ENCODE peak calls at places on chromosomes 12 and 14, in eight cellular contexts. F is HTR-8/SVneo; G is activated naive CD4-positive, alpha-beta T cell treated with anti-CD3 and anti-CD28 coated beads, Interleukin-2, amount 50 U/mL, for 72 hours; I is lung microvascular endothelial cell; Z is NCI-H2029 treated with DMSO at 0.1 percent for 48 hours; M is RPMI8226; B is effector CD4-positive, alpha-beta T cell; T is activated effector memory CD4-positive, alpha-beta T cell treated with Interleukin-2 at 50 U/mL for 16 hours. V is an unnamed sample.

GRCh38 chr12:23857201-23857600 is 92.3 kb downstream of the SOX5 start:
- DNase-seq in F (no peak), G (no peak), I (no peak), Z (no peak), M (no peak), B (no peak), T (no peak), V (no peak)

GRCh38 chr12:28424965-28425364 is 234.7 kb downstream of the CCDC91 start:
- DNase-seq in F (no peak), G (no peak), I (peak), Z (no peak), M (no peak), B (no peak), T (no peak), V (no peak)

GRCh38 chr12:29561736-29562135 is 64.2 kb upstream of the OVCH1 start:
- DNase-seq in F (no peak), G (no peak), I (no peak), Z (no peak), M (no peak), B (no peak), T (no peak), V (no peak)

GRCh38 chr12:4243098-4243795 is 30.3 kb upstream of the CCND2 start:
- DNase-seq in F (no peak), G (no peak), I (no peak), Z (no peak), M (no peak), B (no peak), T (no peak), V (no peak)

GRCh38 chr12:130761537-130762318 is 45.6 kb upstream of the RIMBP2 start:
- DNase-seq in F (peak), G (peak), I (peak), Z (no peak), M (peak), B (peak), T (peak), V (no peak)

GRCh38 chr12:75556306-75556899 is 45.0 kb upstream of the KRR1 start:
- DNase-seq in F (no peak), G (no peak), I (peak), Z (no peak), M (no peak), B (no peak), T (no peak), V (no peak)

GRCh38 chr12:67666605-67667004 is 18.1 kb downstream of the DYRK2 start:
- DNase-seq in F (no peak), G (no peak), I (no peak), Z (no peak), M (no peak), B (no peak), T (no peak), V (no peak)

GRCh38 chr12:112842441-112842840 is 50.9 kb downstream of the RPH3A start:
- DNase-seq in F (no peak), G (no peak), I (no peak), Z (no peak), M (no peak), B (no peak), T (no peak), V (no peak)

GRCh38 chr12:103768467-103769123 is 72.4 kb downstream of the NT5DC3 start:
- DNase-seq in F (no peak), G (no peak), I (no peak), Z (no peak), M (no peak), B (no peak), T (no peak), V (no peak)

GRCh38 chr12:113935459-113935858 is 30.7 kb downstream of the RBM19 start:
- DNase-seq in F (no peak), G (no peak), I (no peak), Z (no peak), M (no peak), B (no peak), T (no peak), V (no peak)

GRCh38 chr12:26746315-26746714 is 86.7 kb downstream of the ITPR2 start:
- DNase-seq in F (peak), G (no peak), I (no peak), Z (no peak), M (no peak), B (no peak), T (no peak), V (no peak)

GRCh38 chr12:75820848-75821578 is 210.6 kb downstream of the PHLDA1 start:
- DNase-seq in F (no peak), G (no peak), I (no peak), Z (no peak), M (no peak), B (no peak), T (no peak), V (no peak)

GRCh38 chr12:28083816-28084678 is 106.2 kb upstream of the CCDC91 start:
- DNase-seq in F (no peak), G (no peak), I (no peak), Z (no peak), M (no peak), B (no peak), T (no peak), V (no peak)

GRCh38 chr12:62164036-62164435 is 96.2 kb upstream of the USP15 start:
- DNase-seq in F (no peak), G (no peak), I (no peak), Z (no peak), M (no peak), B (no peak), T (no peak), V (no peak)

GRCh38 chr12:128381537-128381936 is 114.6 kb downstream of the TMEM132C start:
- DNase-seq in F (no peak), G (no peak), I (no peak), Z (no peak), M (no peak), B (no peak), T (no peak), V (no peak)

GRCh38 chr14:73235531-73236155 is 1.7 kb upstream of the PAPLN start:
- DNase-seq in F (no peak), G (no peak), I (no peak), Z (no peak), M (no peak), B (no peak), T (no peak), V (no peak)

GRCh38 chr12:108561852-108562347 is 496 bp upstream of the ISCU start:
- DNase-seq in F (no peak), G (peak), I (no peak), Z (peak), M (no peak), B (peak), T (no peak), V (no peak)

GRCh38 chr12:14693116-14693515 is 3.3 kb downstream of the GUCY2C start:
- DNase-seq in F (no peak), G (no peak), I (no peak), Z (no peak), M (no peak), B (no peak), T (no peak), V (no peak)

GRCh38 chr12:68461645-68462044 is 129.5 kb upstream of the MDM1 start:
- DNase-seq in F (no peak), G (no peak), I (no peak), Z (no peak), M (no peak), B (no peak), T (no peak), V (no peak)

GRCh38 chr12:44379827-44380226 is 496.3 kb downstream of the NELL2 start:
- DNase-seq in F (no peak), G (no peak), I (no peak), Z (no peak), M (no peak), B (no peak), T (no peak), V (no peak)

GRCh38 chr12:113798552-113798951 is 167.6 kb downstream of the RBM19 start:
- DNase-seq in F (no peak), G (no peak), I (no peak), Z (no peak), M (no peak), B (no peak), T (no peak), V (no peak)

GRCh38 chr14:69955855-69956567 is 76.8 kb downstream of the SMOC1 start:
- DNase-seq in F (no peak), G (no peak), I (no peak), Z (no peak), M (no peak), B (no peak), T (no peak), V (no peak)

GRCh38 chr14:89504602-89505320 is 87.7 kb upstream of the FOXN3 start:
- DNase-seq in F (no peak), G (no peak), I (no peak), Z (no peak), M (no peak), B (no peak), T (no peak), V (no peak)

GRCh38 chr14:72638021-72638420 is 255.9 kb downstream of the DPF3 start:
- DNase-seq in F (peak), G (no peak), I (peak), Z (no peak), M (no peak), B (no peak), T (no peak), V (no peak)

GRCh38 chr12:26845984-26846383 is 13.0 kb upstream of the ITPR2 start:
- DNase-seq in F (no peak), G (no peak), I (no peak), Z (no peak), M (no peak), B (no peak), T (no peak), V (no peak)

GRCh38 chr12:109436181-109436546 is 40.9 kb downstream of the KCTD10 start:
- DNase-seq in F (no peak), G (no peak), I (no peak), Z (no peak), M (no peak), B (no peak), T (no peak), V (no peak)

GRCh38 chr12:108495054-108495453 is 20.0 kb upstream of the FICD start:
- DNase-seq in F (peak), G (peak), I (peak), Z (no peak), M (peak), B (no peak), T (no peak), V (no peak)

GRCh38 chr12:57755454-57756372 is 810 bp downstream of the MARCHF9 start:
- DNase-seq in F (no peak), G (peak), I (no peak), Z (no peak), M (peak), B (peak), T (peak), V (peak)

GRCh38 chr14:33505963-33506329 is 444.9 kb downstream of the EGLN3 start:
- DNase-seq in F (no peak), G (no peak), I (no peak), Z (peak), M (no peak), B (no peak), T (no peak), V (no peak)

GRCh38 chr12:6372403-6373003 is 2.9 kb downstream of the SCNN1A start:
- DNase-seq in F (peak), G (peak), I (peak), Z (peak), M (peak), B (no peak), T (no peak), V (no peak)

GRCh38 chr12:63848450-63848849 is 4.0 kb downstream of the SRGAP1 start:
- DNase-seq in F (no peak), G (no peak), I (no peak), Z (no peak), M (no peak), B (no peak), T (no peak), V (no peak)